ENCODE peak calls at places on chromosome 18, in six cellular contexts. One of them, this sample, is unnamed.

GRCh38 chr18:77102246-77103040 is 30.1 kb downstream of the MBP start:
- DNase-seq in ovary: no peak
- DNase-seq in esophagus muscularis mucosa: no peak
- DNase-seq in PC-3: peak
- DNase-seq in upper lobe of left lung: no peak
- DNase-seq in RWPE2: no peak
- DNase-seq in this sample: peak

GRCh38 chr18:75247041-75247551 is 36.5 kb downstream of the TSHZ1 start:
- DNase-seq in RWPE2: no peak
- DNase-seq in upper lobe of left lung: no peak
- DNase-seq in PC-3: no peak
- DNase-seq in esophagus muscularis mucosa: no peak
- DNase-seq in ovary: no peak
- DNase-seq in this sample: no peak

GRCh38 chr18:75132471-75132870 is 76.5 kb downstream of the PTGR3 start:
- DNase-seq in ovary: no peak
- DNase-seq in esophagus muscularis mucosa: no peak
- DNase-seq in RWPE2: no peak
- DNase-seq in PC-3: no peak
- DNase-seq in upper lobe of left lung: no peak
- DNase-seq in this sample: no peak

GRCh38 chr18:64203295-64203694 is 54.4 kb upstream of the LINC00305 start:
- DNase-seq in PC-3: no peak
- DNase-seq in ovary: no peak
- DNase-seq in RWPE2: no peak
- DNase-seq in upper lobe of left lung: no peak
- DNase-seq in esophagus muscularis mucosa: no peak
- DNase-seq in this sample: no peak

GRCh38 chr18:61991836-61992235 is 99.0 kb upstream of the RNF152 start:
- DNase-seq in PC-3: no peak
- DNase-seq in esophagus muscularis mucosa: no peak
- DNase-seq in upper lobe of left lung: no peak
- DNase-seq in ovary: no peak
- DNase-seq in RWPE2: no peak
- DNase-seq in this sample: no peak

GRCh38 chr18:42459873-42460272 is 504.8 kb downstream of the PIK3C3 start:
- DNase-seq in PC-3: no peak
- DNase-seq in ovary: no peak
- DNase-seq in esophagus muscularis mucosa: no peak
- DNase-seq in upper lobe of left lung: no peak
- DNase-seq in RWPE2: no peak
- DNase-seq in this sample: no peak

GRCh38 chr18:67194886-67195285 is 321.6 kb downstream of the DSEL start:
- DNase-seq in PC-3: no peak
- DNase-seq in upper lobe of left lung: no peak
- DNase-seq in RWPE2: no peak
- DNase-seq in ovary: no peak
- DNase-seq in esophagus muscularis mucosa: no peak
- DNase-seq in this sample: no peak

GRCh38 chr18:50709215-50709614 is 110.6 kb downstream of the MRO start:
- DNase-seq in PC-3: no peak
- DNase-seq in upper lobe of left lung: no peak
- DNase-seq in ovary: no peak
- DNase-seq in RWPE2: no peak
- DNase-seq in esophagus muscularis mucosa: no peak
- DNase-seq in this sample: no peak

GRCh38 chr18:5515007-5515744 is 28.6 kb downstream of the EPB41L3 start:
- DNase-seq in upper lobe of left lung: no peak
- DNase-seq in RWPE2: no peak
- DNase-seq in esophagus muscularis mucosa: no peak
- DNase-seq in ovary: no peak
- DNase-seq in PC-3: no peak
- DNase-seq in this sample: no peak

GRCh38 chr18:22432672-22433137 is 15.0 kb upstream of the CTAGE1 start:
- DNase-seq in upper lobe of left lung: no peak
- DNase-seq in PC-3: peak
- DNase-seq in esophagus muscularis mucosa: peak
- DNase-seq in RWPE2: peak
- DNase-seq in ovary: peak
- DNase-seq in this sample: peak

GRCh38 chr18:62829936-62830335 is 114.6 kb downstream of the PHLPP1 start:
- DNase-seq in ovary: no peak
- DNase-seq in PC-3: no peak
- DNase-seq in esophagus muscularis mucosa: no peak
- DNase-seq in RWPE2: no peak
- DNase-seq in upper lobe of left lung: no peak
- DNase-seq in this sample: peak

GRCh38 chr18:63949068-63949737 is at the start of gene HMSD:
- DNase-seq in upper lobe of left lung: peak
- DNase-seq in RWPE2: no peak
- DNase-seq in esophagus muscularis mucosa: no peak
- DNase-seq in PC-3: peak
- DNase-seq in ovary: peak
- DNase-seq in this sample: peak

GRCh38 chr18:56003009-56003408 is 415.0 kb upstream of the TCF4 start:
- DNase-seq in ovary: no peak
- DNase-seq in PC-3: no peak
- DNase-seq in RWPE2: no peak
- DNase-seq in esophagus muscularis mucosa: no peak
- DNase-seq in upper lobe of left lung: no peak
- DNase-seq in this sample: no peak

GRCh38 chr18:5238371-5238758 is 41.3 kb upstream of the AKAIN1 start:
- DNase-seq in PC-3: peak
- DNase-seq in ovary: peak
- DNase-seq in upper lobe of left lung: peak
- DNase-seq in esophagus muscularis mucosa: no peak
- DNase-seq in RWPE2: no peak
- DNase-seq in this sample: no peak

GRCh38 chr18:8801263-8801901 is 96.0 kb downstream of the MTCL1 start:
- DNase-seq in upper lobe of left lung: no peak
- DNase-seq in ovary: no peak
- DNase-seq in PC-3: peak
- DNase-seq in esophagus muscularis mucosa: no peak
- DNase-seq in RWPE2: no peak
- DNase-seq in this sample: peak

GRCh38 chr18:7568426-7568825 is 1.3 kb downstream of the PTPRM start:
- DNase-seq in esophagus muscularis mucosa: no peak
- DNase-seq in RWPE2: peak
- DNase-seq in PC-3: peak
- DNase-seq in ovary: peak
- DNase-seq in upper lobe of left lung: peak
- DNase-seq in this sample: peak
- TF ChIP-seq CTCF in esophagus muscularis mucosa: peak
- TF ChIP-seq CTCF in RWPE2: peak
- TF ChIP-seq CTCF in PC-3: peak
- TF ChIP-seq CTCF in ovary: no peak
- TF ChIP-seq CTCF in upper lobe of left lung: no peak
- TF ChIP-seq CTCF in this sample: peak

DNA sequence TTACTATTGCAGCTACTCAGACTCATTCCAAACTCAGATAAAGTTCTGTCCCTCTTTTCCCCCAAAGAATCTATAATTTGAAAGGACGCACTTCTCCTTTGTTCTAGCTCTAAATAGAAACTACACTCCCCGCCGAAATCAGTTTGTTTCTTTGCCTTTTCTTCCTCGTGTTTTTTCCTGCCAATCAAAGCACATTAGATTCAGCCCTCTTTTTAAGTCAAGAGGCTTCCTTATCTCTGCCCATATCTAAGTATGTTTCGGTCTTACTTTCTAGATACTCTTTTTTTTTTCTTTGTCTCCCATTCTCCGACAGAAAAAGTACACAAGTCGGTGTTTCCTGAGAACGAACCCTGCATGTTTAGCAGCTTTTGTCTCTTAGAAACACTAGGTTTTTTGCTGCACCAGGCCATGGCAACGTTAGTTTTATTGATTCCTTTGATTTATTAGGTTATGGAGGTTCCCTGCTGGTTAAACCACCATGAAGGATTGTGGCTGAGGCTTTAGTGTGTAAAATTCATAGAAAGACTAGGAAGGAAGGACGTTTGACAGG is 9.5 kb upstream of the CD226 start:
- DNase-seq in ovary: no peak
- DNase-seq in esophagus muscularis mucosa: peak
- DNase-seq in PC-3: no peak
- DNase-seq in RWPE2: no peak
- DNase-seq in upper lobe of left lung: no peak
- DNase-seq in this sample: no peak
- H3K4me3 ChIP-seq in ovary: no peak
- H3K4me3 ChIP-seq in esophagus muscularis mucosa: no peak
- H3K4me3 ChIP-seq in PC-3: no peak
- H3K4me3 ChIP-seq in RWPE2: no peak
- H3K4me3 ChIP-seq in upper lobe of left lung: no peak
- H3K4me3 ChIP-seq in this sample: no peak

DNA sequence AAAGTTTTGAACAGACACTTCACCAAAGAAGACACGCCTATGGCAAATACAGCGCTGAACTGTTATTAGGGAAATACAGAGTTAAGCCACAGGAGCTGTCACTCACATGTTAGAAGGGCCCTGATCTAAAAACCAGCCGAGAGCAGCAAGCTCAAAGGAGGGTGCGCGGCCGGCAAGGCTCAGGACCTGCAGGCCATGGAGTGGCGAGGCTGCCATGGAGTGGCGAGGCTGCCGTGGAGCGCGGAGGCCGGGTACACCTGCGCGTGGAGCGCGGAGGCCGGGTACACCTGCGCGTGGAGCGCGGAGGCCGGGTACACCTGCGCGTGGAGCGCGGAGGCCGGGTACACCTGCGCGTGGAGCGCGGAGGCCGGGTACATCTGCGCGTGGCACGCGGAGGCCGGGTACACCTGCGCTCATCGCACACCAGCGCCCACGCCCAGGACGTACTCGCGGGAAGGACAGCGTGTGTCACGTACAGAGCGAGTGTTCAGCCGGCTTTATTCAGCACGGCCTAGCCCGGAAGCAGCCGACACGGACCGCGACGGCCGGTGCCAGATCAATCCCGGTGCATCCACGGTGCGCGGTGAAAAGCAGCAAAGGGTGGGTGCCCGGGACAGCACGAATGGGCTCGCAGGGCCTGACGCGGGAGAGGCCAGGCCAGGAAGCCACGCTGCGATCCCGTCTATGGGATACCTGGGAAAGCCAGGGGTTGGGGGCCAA is 68.8 kb downstream of the SLC66A2 start:
- DNase-seq in ovary: peak
- DNase-seq in RWPE2: peak
- DNase-seq in esophagus muscularis mucosa: no peak
- DNase-seq in upper lobe of left lung: no peak
- DNase-seq in PC-3: no peak
- DNase-seq in this sample: no peak
- TF ChIP-seq CTCF in ovary: no peak
- TF ChIP-seq CTCF in RWPE2: no peak
- TF ChIP-seq CTCF in esophagus muscularis mucosa: no peak
- TF ChIP-seq CTCF in upper lobe of left lung: no peak
- TF ChIP-seq CTCF in PC-3: no peak
- TF ChIP-seq CTCF in this sample: no peak

GRCh38 chr18:57819671-57820460 is 16.8 kb upstream of the ATP8B1 start:
- DNase-seq in upper lobe of left lung: peak
- DNase-seq in esophagus muscularis mucosa: no peak
- DNase-seq in ovary: no peak
- DNase-seq in PC-3: peak
- DNase-seq in RWPE2: no peak
- DNase-seq in this sample: peak
- H3K4me3 ChIP-seq in upper lobe of left lung: no peak
- H3K4me3 ChIP-seq in esophagus muscularis mucosa: no peak
- H3K4me3 ChIP-seq in ovary: no peak
- H3K4me3 ChIP-seq in PC-3: peak
- H3K4me3 ChIP-seq in RWPE2: no peak
- H3K4me3 ChIP-seq in this sample: no peak

DNA sequence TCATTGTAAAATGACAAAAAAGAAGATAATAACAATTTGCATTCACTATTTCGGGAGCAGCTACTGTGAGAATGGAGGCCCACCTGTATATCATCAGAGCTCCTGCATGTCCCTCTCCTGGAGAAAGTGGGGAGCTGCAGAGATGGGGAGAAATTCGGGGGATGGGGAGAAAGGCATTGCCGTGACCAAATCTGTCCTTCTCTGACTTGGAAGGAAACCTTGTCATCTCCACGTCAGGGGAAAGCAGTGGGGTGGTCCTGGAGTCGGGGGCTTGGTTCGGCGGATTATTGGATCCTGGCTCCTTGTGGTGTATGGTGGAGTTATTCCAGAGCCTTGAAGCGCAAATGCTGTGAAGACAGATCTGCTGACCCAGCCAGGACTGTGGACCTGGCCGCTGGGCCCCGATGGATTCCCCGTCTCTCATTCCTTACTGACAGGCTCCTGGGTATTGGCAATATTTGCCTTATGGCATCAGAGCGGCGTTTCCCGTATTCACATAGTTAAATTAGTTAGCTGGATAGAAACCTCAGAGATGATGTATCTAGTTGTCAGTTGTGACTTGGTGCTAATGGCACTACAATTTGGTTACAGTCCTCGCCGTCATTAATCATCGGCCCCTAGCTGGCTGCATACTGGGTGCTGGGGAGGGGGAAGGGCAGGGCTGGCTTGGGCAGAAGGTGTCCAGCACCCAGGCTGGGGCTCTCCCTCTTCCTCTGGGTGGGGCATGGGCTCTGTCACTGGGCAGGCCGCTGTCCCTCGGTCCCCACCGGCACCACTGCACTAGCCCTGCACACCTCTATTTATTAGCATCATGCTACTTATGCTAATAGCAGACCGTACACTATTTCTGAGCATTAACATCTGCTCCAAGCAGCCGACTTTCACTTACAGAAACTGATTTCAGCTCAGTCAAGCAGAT is 31.7 kb downstream of the CELF4 start:
- DNase-seq in ovary: no peak
- DNase-seq in PC-3: no peak
- DNase-seq in upper lobe of left lung: no peak
- DNase-seq in esophagus muscularis mucosa: no peak
- DNase-seq in RWPE2: no peak
- DNase-seq in this sample: no peak
- TF ChIP-seq CTCF in ovary: no peak
- TF ChIP-seq CTCF in PC-3: no peak
- TF ChIP-seq CTCF in upper lobe of left lung: no peak
- TF ChIP-seq CTCF in esophagus muscularis mucosa: no peak
- TF ChIP-seq CTCF in RWPE2: peak
- TF ChIP-seq CTCF in this sample: peak

This sample was measured in astrocyte of the spinal cord.